ENCODE peak calls at places on chromosomes 3 and 15, in eight cellular contexts. O is SJSA1; K is NCI-H1417; N is activated CD4-positive, alpha-beta T cell treated with anti-CD3 and anti-CD28 coated beads for 24 hours; S is tibial artery; C is stromal cell of bone marrow; D is astrocyte of the spinal cord; V is stimulated activated CD4-positive, alpha-beta T cell treated with anti-CD3 and anti-CD28 coated beads, Interleukin-1b, Interleukin-23, amount 100 ng/mL, for 48 hours. Z is an unnamed sample.

GRCh38 chr3:87626471-87626995 is 350.1 kb upstream of the POU1F1 start:
- DNase-seq in O (no peak), V (no peak), S (no peak), N (no peak), D (peak), K (no peak), C (peak), Z (no peak)

GRCh38 chr3:101423984-101424888 is 88.8 kb downstream of the SENP7 start:
- DNase-seq in O (no peak), K (no peak), N (peak), S (no peak), V (peak), D (no peak), C (no peak), Z (no peak)

GRCh38 chr3:156102267-156102912 is 18.0 kb upstream of the KCNAB1 start:
- DNase-seq in O (no peak), C (no peak), K (no peak), N (no peak), D (no peak), V (no peak), S (no peak), Z (no peak)

GRCh38 chr15:48925714-48926223 is 38.0 kb downstream of the SHC4 start:
- DNase-seq in V (no peak), O (peak), K (no peak), S (no peak), C (peak), N (no peak), D (peak), Z (peak)

GRCh38 chr3:179560791-179561190 is 1.9 kb upstream of the ACTL6A start:
- DNase-seq in S (no peak), D (no peak), O (no peak), C (no peak), N (no peak), K (no peak), V (no peak), Z (no peak)

GRCh38 chr3:136925425-136926190 is 32.2 kb upstream of the IL20RB start:
- DNase-seq in S (no peak), V (no peak), C (no peak), K (no peak), D (no peak), N (no peak), O (no peak), Z (no peak)

GRCh38 chr3:126921425-126921824 is 61.5 kb upstream of the PLXNA1 start:
- DNase-seq in K (no peak), V (no peak), O (no peak), C (no peak), S (no peak), D (no peak), N (no peak), Z (no peak)

GRCh38 chr15:39304201-39304841 is 276.6 kb upstream of the THBS1 start:
- DNase-seq in S (no peak), V (no peak), O (no peak), K (no peak), N (no peak), D (peak), C (no peak), Z (no peak)

GRCh38 chr3:110791971-110792370 is 279.6 kb upstream of the NECTIN3 start:
- DNase-seq in O (no peak), N (no peak), D (no peak), K (no peak), V (no peak), S (no peak), C (no peak), Z (no peak)

GRCh38 chr3:12394516-12395271 is 89.6 kb upstream of the TSEN2 start:
- DNase-seq in V (no peak), S (no peak), N (no peak), K (no peak), O (no peak), D (no peak), C (no peak), Z (no peak)

Z was measured in HS-27A.